ENCODE peak calls at places on chromosomes 5 and 9, in six cellular contexts. One of them, this sample, is unnamed.

GRCh38 chr5:173518856-173519255 is 97.6 kb downstream of the BOD1 start:
- DNase-seq in EH: no peak
- DNase-seq in H7: no peak
- DNase-seq in activated naive CD8-positive, alpha-beta T cell treated with anti-CD3 and anti-CD28 coated beads for 36 hours: no peak
- DNase-seq in heart left ventricle: no peak
- DNase-seq in A549: no peak
- DNase-seq in this sample: no peak

GRCh38 chr5:30505014-30505886 is 688.2 kb upstream of the CDH6 start:
- DNase-seq in H7: no peak
- DNase-seq in activated naive CD8-positive, alpha-beta T cell treated with anti-CD3 and anti-CD28 coated beads for 36 hours: no peak
- DNase-seq in A549: peak; percentile 8
- DNase-seq in heart left ventricle: no peak
- DNase-seq in EH: no peak
- DNase-seq in this sample: peak; percentile 73

GRCh38 chr9:111896942-111897830 is 572 bp downstream of the UGCG start:
- DNase-seq in H7: peak; percentile 94
- DNase-seq in EH: peak; percentile 46
- DNase-seq in heart left ventricle: peak; percentile 82
- DNase-seq in A549: peak; percentile 49
- DNase-seq in activated naive CD8-positive, alpha-beta T cell treated with anti-CD3 and anti-CD28 coated beads for 36 hours: peak; percentile 43
- DNase-seq in this sample: no peak

GRCh38 chr5:168793844-168794837 is 215.0 kb upstream of the PANK3 start:
- DNase-seq in A549: peak; percentile 10
- DNase-seq in H7: no peak
- DNase-seq in EH: peak; percentile 69
- DNase-seq in activated naive CD8-positive, alpha-beta T cell treated with anti-CD3 and anti-CD28 coated beads for 36 hours: peak; percentile 55
- DNase-seq in heart left ventricle: no peak
- DNase-seq in this sample: peak; percentile 27

GRCh38 chr5:164753434-164753833 is 1248.0 kb downstream of the MAT2B start:
- DNase-seq in activated naive CD8-positive, alpha-beta T cell treated with anti-CD3 and anti-CD28 coated beads for 36 hours: no peak
- DNase-seq in H7: no peak
- DNase-seq in A549: no peak
- DNase-seq in heart left ventricle: no peak
- DNase-seq in EH: no peak
- DNase-seq in this sample: no peak

GRCh38 chr5:119943148-119943547 is 313.8 kb downstream of the FAM170A start:
- DNase-seq in H7: no peak
- DNase-seq in EH: peak; percentile 46
- DNase-seq in heart left ventricle: no peak
- DNase-seq in activated naive CD8-positive, alpha-beta T cell treated with anti-CD3 and anti-CD28 coated beads for 36 hours: no peak
- DNase-seq in A549: no peak
- DNase-seq in this sample: no peak

GRCh38 chr9:116141864-116142561 is 11.6 kb upstream of the PAPPA start:
- DNase-seq in A549: no peak
- DNase-seq in activated naive CD8-positive, alpha-beta T cell treated with anti-CD3 and anti-CD28 coated beads for 36 hours: no peak
- DNase-seq in EH: peak; percentile 65
- DNase-seq in heart left ventricle: no peak
- DNase-seq in H7: no peak
- DNase-seq in this sample: no peak

GRCh38 chr9:89386797-89387196 is 68.5 kb downstream of the SECISBP2 start:
- DNase-seq in EH: no peak
- DNase-seq in heart left ventricle: peak; percentile 31
- DNase-seq in H7: no peak
- DNase-seq in activated naive CD8-positive, alpha-beta T cell treated with anti-CD3 and anti-CD28 coated beads for 36 hours: no peak
- DNase-seq in A549: no peak
- DNase-seq in this sample: no peak

GRCh38 chr5:43602818-43603534 is at the start of gene NNT:
- DNase-seq in EH: peak; percentile 62
- DNase-seq in heart left ventricle: peak; percentile 88
- DNase-seq in activated naive CD8-positive, alpha-beta T cell treated with anti-CD3 and anti-CD28 coated beads for 36 hours: peak; percentile 86
- DNase-seq in A549: peak; percentile 55
- DNase-seq in H7: peak; percentile 87
- DNase-seq in this sample: peak; percentile 72

GRCh38 chr9:38687389-38687842 is 32.5 kb downstream of the FAM240B start:
- DNase-seq in heart left ventricle: no peak
- DNase-seq in A549: peak; percentile 71
- DNase-seq in activated naive CD8-positive, alpha-beta T cell treated with anti-CD3 and anti-CD28 coated beads for 36 hours: peak; percentile 41
- DNase-seq in H7: peak; percentile 47
- DNase-seq in EH: peak; percentile 9
- DNase-seq in this sample: no peak

GRCh38 chr9:97807681-97808080 is 45.3 kb upstream of the FOXE1 start:
- DNase-seq in EH: peak; percentile 12
- DNase-seq in H7: no peak
- DNase-seq in A549: no peak
- DNase-seq in heart left ventricle: no peak
- DNase-seq in activated naive CD8-positive, alpha-beta T cell treated with anti-CD3 and anti-CD28 coated beads for 36 hours: no peak
- DNase-seq in this sample: peak; percentile 10

GRCh38 chr9:2234371-2234893 is 219.3 kb downstream of the SMARCA2 start:
- DNase-seq in H7: no peak
- DNase-seq in A549: no peak
- DNase-seq in EH: peak; percentile 67
- DNase-seq in heart left ventricle: no peak
- DNase-seq in activated naive CD8-positive, alpha-beta T cell treated with anti-CD3 and anti-CD28 coated beads for 36 hours: no peak
- DNase-seq in this sample: no peak